ENCODE peak calls at places on chromosomes 2 and 18, in nine cellular contexts. D is upper lobe of right lung; X is mammary epithelial cell; U is sigmoid colon; V is pancreas; C is effector memory CD4-positive, alpha-beta T cell; R is kidney; T is esophagus squamous epithelium; Y is body of pancreas. Z is an unnamed sample.
A peak's percentile ranks its signal among the peaks of the same experiment; 100 is the strongest.

GRCh38 chr2:188285049-188285448 is 6.6 kb upstream of the GULP1 start:
- DNase-seq in V (no peak), Y (no peak), X (no peak), D (no peak), U (no peak), C (no peak), R (no peak), T (no peak), Z (peak; percentile 51)

GRCh38 chr2:10412380-10412779 is 35.7 kb downstream of the ODC1 start:
- DNase-seq in R (no peak), X (peak; percentile 60), U (no peak), D (no peak), T (no peak), C (no peak), V (no peak), Y (no peak), Z (peak; percentile 52)

GRCh38 chr2:108383146-108383830 is 5.5 kb downstream of the SULT1C4 start:
- DNase-seq in D (no peak), V (no peak), R (no peak), X (peak; percentile 2), C (no peak), T (no peak), Y (no peak), U (no peak), Z (no peak)

GRCh38 chr2:190529486-190530104 is 4.9 kb downstream of the NEMP2 start:
- DNase-seq in X (no peak), D (no peak), T (no peak), Y (no peak), U (no peak), C (no peak), R (no peak), V (no peak), Z (no peak)

GRCh38 chr2:44362207-44363015 is 664 bp downstream of the CAMKMT start:
- DNase-seq in R (peak; percentile 73), X (peak; percentile 54), D (peak; percentile 68), C (peak; percentile 11), T (no peak), U (peak; percentile 76), V (peak; percentile 64), Y (peak; percentile 39), Z (peak; percentile 62)

GRCh38 chr18:55420977-55421611 is 166.9 kb downstream of the TCF4 start:
- DNase-seq in C (no peak), T (no peak), R (no peak), Y (no peak), U (no peak), X (no peak), V (no peak), D (no peak), Z (no peak)

GRCh38 chr2:191441761-191442160 is 196.6 kb downstream of the MYO1B start:
- DNase-seq in D (no peak), Y (peak; percentile 68), X (no peak), C (no peak), R (no peak), V (peak; percentile 68), U (no peak), T (no peak), Z (no peak)

GRCh38 chr18:27004056-27004829 is 138.7 kb upstream of the AQP4 start:
- DNase-seq in T (no peak), V (no peak), C (no peak), U (no peak), R (no peak), X (no peak), Y (no peak), D (no peak), Z (no peak)

GRCh38 chr2:165563468-165564225 is 94.1 kb downstream of the CSRNP3 start:
- DNase-seq in T (no peak), R (no peak), Y (no peak), C (no peak), V (no peak), D (no peak), X (no peak), U (no peak), Z (peak; percentile 7)

DNA sequence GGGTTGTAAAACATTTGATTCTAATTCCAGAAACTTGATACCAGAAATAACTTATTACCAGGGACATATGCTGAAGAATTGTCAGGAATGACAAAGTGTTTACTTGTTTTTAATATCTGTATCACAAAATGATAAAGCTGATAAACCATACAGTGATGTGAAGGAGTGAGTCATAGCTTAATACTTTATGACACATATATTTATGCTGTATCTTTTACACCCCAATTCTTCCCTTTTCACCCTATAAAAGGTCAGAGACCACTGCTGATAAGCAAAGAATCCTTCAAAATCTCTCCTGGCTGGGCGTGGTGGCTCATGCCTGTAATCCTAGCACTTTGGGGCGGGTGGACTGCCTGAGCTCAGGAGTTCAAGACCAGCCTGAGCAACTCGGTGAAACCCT is 1.6 kb upstream of the MAPRE2 start:
- DNase-seq in V (no peak), C (no peak), U (no peak), T (no peak), D (no peak), X (no peak), R (no peak), Y (no peak), Z (peak; percentile 42)
- H3K4me1 ChIP-seq in V (peaks cover 13% of the 10 kb centered on the region), C (peaks cover 22% of the 10 kb centered on the region), U (peaks cover 27% of the 10 kb centered on the region), T (no peaks in the 10 kb centered on the region), D (peaks cover 10% of the 10 kb centered on the region), X (peaks cover 14% of the 10 kb centered on the region), R (peaks cover 2% of the 10 kb centered on the region), Y (peaks cover 25% of the 10 kb centered on the region), Z (no peaks in the 10 kb centered on the region)

DNA sequence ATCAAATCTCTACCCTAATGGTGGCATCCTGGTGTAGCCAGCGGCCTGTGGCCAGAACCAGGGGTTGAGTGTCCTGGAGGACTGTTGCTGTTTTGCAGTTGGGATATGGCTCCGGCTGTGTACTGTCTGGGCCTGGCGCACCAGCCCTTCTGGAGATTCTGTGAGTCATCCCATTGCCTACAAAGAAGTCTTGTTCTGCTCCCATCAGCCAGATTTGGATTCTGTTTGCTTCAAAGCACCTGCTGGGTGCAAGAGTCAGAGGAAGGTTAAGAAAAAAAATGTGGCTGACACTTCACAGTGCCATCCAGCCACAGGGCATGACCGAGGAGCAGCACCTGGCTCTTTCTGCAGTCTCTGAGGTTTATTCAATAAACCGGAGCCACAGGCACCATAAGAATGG is 41.0 kb upstream of the ASAP2 start:
- DNase-seq in R (no peak), V (no peak), U (no peak), C (no peak), X (peak; percentile 89), D (no peak), T (no peak), Y (no peak), Z (no peak)
- H3K4me1 ChIP-seq in R (peaks cover 12% of the 10 kb centered on the region), V (no peaks in the 10 kb centered on the region), U (peaks cover 4% of the 10 kb centered on the region), C (no peaks in the 10 kb centered on the region), X (peaks cover 19% of the 10 kb centered on the region), D (peaks cover 27% of the 10 kb centered on the region), T (peaks cover 14% of the 10 kb centered on the region), Y (no peaks in the 10 kb centered on the region), Z (no peaks in the 10 kb centered on the region)

GRCh38 chr2:8624855-8625398 is 56.9 kb upstream of the ID2 start:
- DNase-seq in D (no peak), Y (no peak), U (no peak), T (no peak), C (no peak), V (no peak), R (no peak), X (no peak), Z (no peak)
- H3K4me1 ChIP-seq in D (no peaks in the 10 kb centered on the region), Y (peaks cover 27% of the 10 kb centered on the region), U (no peaks in the 10 kb centered on the region), T (no peaks in the 10 kb centered on the region), C (no peaks in the 10 kb centered on the region), V (peaks cover 14% of the 10 kb centered on the region), R (peaks cover 15% of the 10 kb centered on the region), X (no peaks in the 10 kb centered on the region), Z (peaks cover 10% of the 10 kb centered on the region)

GRCh38 chr2:84687498-84688149 is 171.3 kb downstream of the DNAH6 start:
- DNase-seq in U (no peak), V (no peak), T (no peak), D (no peak), C (no peak), X (no peak), Y (no peak), R (no peak), Z (no peak)

GRCh38 chr2:84686783-84687442 is 170.6 kb downstream of the DNAH6 start:
- DNase-seq in X (no peak), V (no peak), R (no peak), D (no peak), Y (no peak), U (no peak), T (no peak), C (no peak), Z (peak; percentile 79)
- H3K4me1 ChIP-seq in X (no peaks in the 10 kb centered on the region), V (no peaks in the 10 kb centered on the region), R (no peaks in the 10 kb centered on the region), D (no peaks in the 10 kb centered on the region), Y (no peaks in the 10 kb centered on the region), U (no peaks in the 10 kb centered on the region), T (no peaks in the 10 kb centered on the region), C (peaks cover 6% of the 10 kb centered on the region), Z (no peaks in the 10 kb centered on the region)

DNA sequence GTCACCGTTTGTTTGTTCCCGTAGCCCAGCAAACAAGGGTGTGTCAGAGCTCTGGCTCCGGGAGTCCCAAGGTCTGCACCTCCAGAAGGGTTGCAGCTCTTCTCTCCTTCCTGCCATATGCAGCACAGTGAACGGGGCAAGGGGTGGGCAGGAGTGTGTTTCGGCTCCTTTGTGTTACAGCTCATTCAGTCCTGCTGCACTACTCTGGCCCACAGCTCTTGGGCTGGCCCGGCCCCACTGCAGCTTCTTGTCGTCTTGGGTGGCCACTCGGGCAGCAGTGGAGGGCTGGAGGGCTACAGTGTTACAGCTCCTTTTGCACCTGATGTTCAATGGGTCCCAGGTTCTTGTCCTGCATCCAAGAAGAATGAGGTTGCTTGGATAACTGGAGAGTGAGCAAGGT is 408.3 kb downstream of the DCC start:
- DNase-seq in Y (no peak), R (no peak), C (no peak), X (no peak), V (no peak), T (no peak), D (no peak), U (no peak), Z (no peak)
- H3K4me1 ChIP-seq in Y (no peaks in the 10 kb centered on the region), R (no peaks in the 10 kb centered on the region), C (no peaks in the 10 kb centered on the region), X (no peaks in the 10 kb centered on the region), V (no peaks in the 10 kb centered on the region), T (no peaks in the 10 kb centered on the region), D (no peaks in the 10 kb centered on the region), U (no peaks in the 10 kb centered on the region), Z (no peaks in the 10 kb centered on the region)

GRCh38 chr2:240705204-240705781 is 13.6 kb downstream of the AQP12A start:
- DNase-seq in D (no peak), V (peak; percentile 8), Y (no peak), R (peak; percentile 26), C (no peak), T (no peak), X (no peak), U (no peak), Z (no peak)
- H3K4me1 ChIP-seq in D (no peaks in the 10 kb centered on the region), V (no peaks in the 10 kb centered on the region), Y (peaks cover 8% of the 10 kb centered on the region), R (no peaks in the 10 kb centered on the region), C (peaks cover 14% of the 10 kb centered on the region), T (no peaks in the 10 kb centered on the region), X (no peaks in the 10 kb centered on the region), U (no peaks in the 10 kb centered on the region), Z (no peaks in the 10 kb centered on the region)